ENCODE peak calls at places on chromosomes 7 and 10, in six cellular contexts. G is HCT116, M is HepG2, H is H1, Z is SK-N-SH, D is K562. L is an unnamed sample.

GRCh38 chr10:65342226-65342625 is 1583.6 kb upstream of the LRRTM3 start:
- DNase-seq in G (no peak), M (no peak), H (no peak), D (no peak), Z (no peak), L (no peak)

GRCh38 chr7:19368540-19368939 is 223.3 kb upstream of the FERD3L start:
- DNase-seq in D (no peak), Z (no peak), G (no peak), M (no peak), H (no peak), L (no peak)

GRCh38 chr7:141042222-141043193 is 27.8 kb upstream of the MRPS33 start:
- DNase-seq in H (no peak), G (no peak), M (peak; percentile 85), Z (no peak), D (no peak), L (peak; percentile 6)

GRCh38 chr7:153942036-153942435 is 110.2 kb upstream of the DPP6 start:
- DNase-seq in Z (no peak), D (no peak), G (no peak), H (no peak), M (no peak), L (no peak)

GRCh38 chr10:29119374-29119773 is 169.5 kb upstream of the LYZL1 start:
- DNase-seq in Z (no peak), H (peak; percentile 64), D (peak; percentile 61), M (peak; percentile 46), G (peak; percentile 29), L (no peak)

GRCh38 chr7:93646538-93646937 is 72.0 kb upstream of the CALCR start:
- DNase-seq in D (no peak), H (no peak), G (no peak), M (no peak), Z (no peak), L (no peak)

GRCh38 chr7:50119815-50120637 is 27.0 kb upstream of the ZPBP start:
- DNase-seq in M (peak; percentile 21), D (peak; percentile 53), G (no peak), H (peak; percentile 1), Z (peak; percentile 13), L (peak; percentile 36)

GRCh38 chr10:6141296-6142151 is 52.7 kb downstream of the RBM17 start:
- DNase-seq in H (no peak), Z (peak; percentile 45), M (no peak), G (no peak), D (peak; percentile 43), L (peak; percentile 86)

GRCh38 chr7:139936760-139937310 is 107.8 kb downstream of the TBXAS1 start:
- DNase-seq in G (no peak), Z (no peak), D (peak; percentile 77), H (no peak), M (peak; percentile 62), L (no peak)

GRCh38 chr7:99042957-99043356 is 101.0 kb downstream of the SMURF1 start:
- DNase-seq in Z (peak; percentile 46), D (no peak), H (no peak), M (peak; percentile 43), G (no peak), L (no peak)

GRCh38 chr10:14325325-14325955 is 5.3 kb downstream of the FRMD4A start:
- DNase-seq in M (peak; percentile 24), Z (no peak), D (peak; percentile 42), G (peak; percentile 50), H (peak; percentile 39), L (no peak)

GRCh38 chr7:28958235-28958945 is at the start of gene TRIL:
- DNase-seq in G (no peak), Z (peak; percentile 91), D (no peak), M (no peak), H (no peak), L (peak; percentile 95)

GRCh38 chr10:89926736-89927135 is 225.3 kb downstream of the KIF20B start:
- DNase-seq in Z (no peak), M (no peak), D (no peak), G (no peak), H (no peak), L (no peak)

GRCh38 chr10:42934351-42934811 is 142.5 kb upstream of the RET start:
- DNase-seq in H (no peak), D (no peak), Z (no peak), G (no peak), M (no peak), L (no peak)

GRCh38 chr10:26460736-26461135 is 22.6 kb downstream of the APBB1IP start:
- DNase-seq in Z (no peak), M (no peak), D (no peak), G (no peak), H (no peak), L (no peak)

GRCh38 chr10:122263971-122264370 is 7.1 kb upstream of the BTBD16 start:
- DNase-seq in H (no peak), G (no peak), D (no peak), Z (no peak), M (peak; percentile 69), L (peak; percentile 29)

GRCh38 chr10:70651661-70652060 is 20.6 kb upstream of the ADAMTS14 start:
- DNase-seq in D (no peak), G (no peak), Z (no peak), H (no peak), M (no peak), L (peak; percentile 25)

GRCh38 chr7:100867040-100867795 is at the start of gene TRIP6:
- DNase-seq in M (no peak), G (peak; percentile 68), D (peak; percentile 99), Z (peak; percentile 59), H (peak; percentile 64), L (peak; percentile 70)

GRCh38 chr7:109996411-109996810 is 1094.5 kb upstream of the LRRN3 start:
- DNase-seq in G (no peak), H (no peak), D (no peak), Z (no peak), M (no peak), L (no peak)

GRCh38 chr7:44959433-44959951 is 19.3 kb downstream of the MYO1G start:
- DNase-seq in H (no peak), M (no peak), D (peak; percentile 66), G (no peak), Z (peak; percentile 28), L (no peak)

GRCh38 chr7:30674420-30674819 is 7.8 kb downstream of the CRHR2 start:
- DNase-seq in D (no peak), Z (peak; percentile 62), M (no peak), H (no peak), G (no peak), L (no peak)

GRCh38 chr7:150992833-150993302 is 2.1 kb downstream of the NOS3 start:
- DNase-seq in H (no peak), Z (peak; percentile 89), M (peak; percentile 52), G (no peak), D (peak; percentile 90), L (peak; percentile 47)

GRCh38 chr10:102781921-102782542 is 38.3 kb downstream of the WBP1L start:
- DNase-seq in Z (no peak), M (no peak), D (no peak), G (no peak), H (no peak), L (no peak)

DNA sequence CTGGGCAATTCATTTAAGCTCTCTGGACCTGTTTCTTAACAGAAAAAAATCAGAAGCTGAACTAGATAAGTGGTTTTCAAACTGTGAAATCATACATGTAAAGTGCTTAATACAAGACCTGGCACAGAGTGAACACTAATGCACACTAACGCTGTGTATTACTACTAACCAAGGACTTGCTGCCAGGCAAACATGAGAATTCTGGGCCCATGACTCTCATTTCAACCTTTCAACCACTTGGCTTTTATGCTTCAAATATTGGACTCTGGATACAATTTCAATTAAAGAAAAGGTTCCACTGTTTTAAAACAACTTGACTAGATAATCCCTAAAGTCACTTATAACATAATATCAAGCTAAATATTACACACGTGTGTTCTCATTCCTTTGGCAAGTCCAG is 73.4 kb downstream of the SRPK2 start:
- DNase-seq in H (no peak), M (no peak), Z (no peak), G (no peak), D (no peak), L (no peak)
- TF ChIP-seq JUND in H (no peak), M (no peak), Z (no peak), G (no peak), D (no peak), L (no peak)

GRCh38 chr7:116949941-116950801 is 3.1 kb upstream of the ST7 start:
- DNase-seq in G (no peak), M (no peak), D (peak; percentile 83), H (no peak), Z (no peak), L (no peak)

GRCh38 chr7:116951366-116952292 is 1.7 kb upstream of the ST7 start:
- DNase-seq in M (peak; percentile 69), D (peak; percentile 88), H (no peak), Z (no peak), G (peak; percentile 48), L (no peak)

GRCh38 chr7:116952640-116953371 is 495 bp upstream of the ST7 start:
- DNase-seq in H (no peak), D (peak; percentile 57), M (peak; percentile 62), G (peak; percentile 28), Z (peak; percentile 54), L (peak; percentile 59)

GRCh38 chr7:116950889-116951351 is 2.4 kb upstream of the ST7 start:
- DNase-seq in G (no peak), Z (no peak), M (no peak), D (peak; percentile 55), H (no peak), L (no peak)

GRCh38 chr7:116948934-116949333 is 4.4 kb upstream of the ST7 start:
- DNase-seq in G (no peak), Z (no peak), M (no peak), D (peak; percentile 52), H (no peak), L (no peak)
- TF ChIP-seq JUND in G (no peak), Z (no peak), M (no peak), D (no peak), H (no peak), L (no peak)

DNA sequence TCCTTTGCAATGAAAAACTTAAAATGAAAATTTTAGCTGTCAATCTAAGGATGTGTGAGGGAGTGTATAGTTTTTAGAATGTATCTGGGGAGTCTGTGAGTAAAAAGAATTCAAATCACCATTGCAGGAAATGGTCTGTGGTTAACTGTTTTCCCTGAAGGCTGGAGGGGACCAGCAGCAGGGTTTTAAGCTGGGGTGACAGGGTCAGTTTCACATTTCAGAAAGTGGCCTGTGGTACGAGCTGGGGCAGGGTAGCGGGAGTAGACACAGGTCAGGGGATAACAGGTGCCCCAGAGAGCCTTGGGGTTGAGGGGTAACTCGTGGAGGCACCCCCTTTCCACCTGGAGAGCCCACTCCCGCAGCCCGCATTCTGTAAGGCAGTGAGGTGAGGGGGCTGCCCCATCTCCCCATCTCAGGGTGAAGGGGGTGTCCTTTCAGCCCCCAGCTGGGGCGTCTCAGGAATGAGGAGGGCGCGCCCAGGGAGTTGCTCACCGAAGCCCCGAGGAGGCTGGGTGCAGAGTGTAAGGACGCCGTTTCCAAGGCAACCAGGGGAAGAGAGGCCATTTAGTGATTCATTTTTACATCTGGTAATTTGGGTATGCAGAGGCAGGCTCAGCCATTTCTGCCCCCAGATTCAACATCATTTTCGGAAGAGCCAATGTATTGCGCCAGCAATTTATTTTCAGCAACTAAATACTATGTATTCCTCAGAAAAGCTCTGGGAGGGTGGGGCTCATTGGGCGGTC is 168.9 kb downstream of the SLIT1 start:
- DNase-seq in H (no peak), D (no peak), Z (no peak), G (no peak), M (no peak), L (no peak)
- TF ChIP-seq JUND in H (no peak), D (no peak), Z (no peak), G (no peak), M (no peak), L (no peak)

DNA sequence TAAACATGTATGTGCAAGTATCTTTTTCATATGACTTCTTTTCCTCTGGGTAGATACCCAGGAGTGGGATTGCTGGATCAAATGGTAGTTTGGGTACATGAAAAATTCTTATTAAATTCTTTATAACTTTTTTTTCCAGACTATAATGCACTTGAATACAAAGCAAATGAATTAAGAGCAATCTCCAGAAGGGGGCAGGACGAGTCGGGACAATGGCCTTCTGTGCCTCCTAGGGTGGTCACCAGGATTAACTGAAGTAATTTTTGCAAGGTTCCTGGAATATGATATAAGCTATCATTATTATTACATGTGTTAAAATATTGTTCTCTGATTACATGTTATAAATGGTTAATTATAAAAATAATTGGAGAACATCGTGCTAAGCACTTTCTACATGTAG is 127.2 kb downstream of the PPP1R17 start:
- DNase-seq in H (no peak), G (no peak), M (peak; percentile 13), D (no peak), Z (no peak), L (peak; percentile 11)
- TF ChIP-seq JUND in H (no peak), G (no peak), M (no peak), D (no peak), Z (no peak), L (no peak)

L was measured in T47D.